ENCODE peak calls at places on chromosome 13, in five cellular contexts. N is left ventricle myocardium inferior; U is nucleus accumbens; I is hepatic stellate cell; K is CD4-positive, alpha-beta T cell. O is an unnamed sample.

GRCh38 chr13:63625869-63626268 is 2210.2 kb upstream of the PCDH20 start:
- DNase-seq in U (no peak), N (no peak), K (no peak), I (no peak), O (no peak)

GRCh38 chr13:107373551-107373950 is 805.6 kb upstream of the ARGLU1 start:
- DNase-seq in I (peak), K (no peak), U (no peak), N (no peak), O (no peak)

GRCh38 chr13:62829476-62829875 is 1413.8 kb upstream of the PCDH20 start:
- DNase-seq in N (no peak), K (no peak), I (no peak), U (no peak), O (no peak)

GRCh38 chr13:21603531-21604448 is at the start of gene MICU2:
- DNase-seq in I (peak), N (peak), K (peak), U (peak), O (peak)

GRCh38 chr13:51584731-51585191 is 499 bp downstream of the WDFY2 start:
- DNase-seq in N (peak), U (no peak), I (peak), K (peak), O (no peak)

GRCh38 chr13:91078093-91078679 is 269.3 kb upstream of the MIR17HG start:
- DNase-seq in N (no peak), K (no peak), I (no peak), U (no peak), O (no peak)

GRCh38 chr13:87884874-87885273 is 213.7 kb downstream of the SLITRK5 start:
- DNase-seq in I (no peak), N (no peak), U (no peak), K (no peak), O (no peak)

GRCh38 chr13:32473650-32474049 is 45.7 kb upstream of the N4BP2L1 start:
- DNase-seq in N (no peak), U (no peak), K (no peak), I (no peak), O (no peak)

GRCh38 chr13:25329706-25330105 is 28.3 kb downstream of the NUP58 start:
- DNase-seq in N (no peak), K (no peak), I (no peak), U (no peak), O (no peak)

GRCh38 chr13:31421756-31422155 is 222.0 kb downstream of the B3GLCT start:
- DNase-seq in N (no peak), K (no peak), I (no peak), U (no peak), O (no peak)

GRCh38 chr13:85719749-85720148 is 79.5 kb downstream of the SLITRK6 start:
- DNase-seq in N (no peak), K (no peak), I (no peak), U (no peak), O (no peak)

GRCh38 chr13:23321534-23322241 is 111.8 kb downstream of the SACS start:
- DNase-seq in I (peak), N (peak), U (no peak), K (no peak), O (peak)

GRCh38 chr13:42495751-42496150 is 78.2 kb upstream of the TNFSF11 start:
- DNase-seq in U (no peak), N (no peak), I (no peak), K (no peak), O (no peak)

GRCh38 chr13:76879211-76879875 is 6.9 kb downstream of the KCTD12 start:
- DNase-seq in K (peak), U (no peak), N (peak), I (peak), O (peak)

GRCh38 chr13:77952276-77952675 is 33.6 kb upstream of the EDNRB start:
- DNase-seq in K (no peak), N (no peak), I (no peak), U (no peak), O (no peak)

GRCh38 chr13:93183302-93183701 is 43.3 kb upstream of the GPC6 start:
- DNase-seq in K (no peak), I (no peak), N (no peak), U (no peak), O (no peak)